ENCODE peak calls at places on chromosomes 13 and 19, in four cellular contexts. R is HCT116, L is GM23338, A is GM12878. F is an unnamed sample.

GRCh38 chr19:28332351-28332750 is 880.6 kb downstream of the UQCRFS1 start:
- DNase-seq in A (no peak), R (no peak), L (no peak), F (no peak)

GRCh38 chr13:114119196-114119595 is 13.2 kb downstream of the RASA3 start:
- DNase-seq in R (no peak), A (no peak), L (peak; percentile 95), F (no peak)

GRCh38 chr13:40318366-40318765 is 348.1 kb downstream of the FOXO1 start:
- DNase-seq in A (no peak), R (no peak), L (no peak), F (no peak)

GRCh38 chr13:31037874-31038475 is 105.5 kb downstream of the TEX26 start:
- DNase-seq in A (no peak), R (no peak), L (no peak), F (no peak)

GRCh38 chr13:42814868-42815267 is 33.5 kb downstream of the FAM216B start:
- DNase-seq in L (no peak), A (no peak), R (no peak), F (no peak)

GRCh38 chr13:23512762-23513395 is 57.3 kb upstream of the TNFRSF19 start:
- DNase-seq in R (no peak), A (no peak), L (peak; percentile 39), F (no peak)

GRCh38 chr19:30070970-30071632 is 129.1 kb downstream of the URI1 start:
- DNase-seq in L (no peak), R (no peak), A (no peak), F (no peak)

GRCh38 chr13:102999498-102999897 is 66.7 kb downstream of the SLC10A2 start:
- DNase-seq in R (no peak), A (no peak), L (no peak), F (no peak)

GRCh38 chr13:52359534-52359933 is 46.4 kb downstream of the THSD1 start:
- DNase-seq in A (no peak), R (no peak), L (no peak), F (no peak)

GRCh38 chr19:2695288-2695866 is 7.1 kb downstream of the GNG7 start:
- DNase-seq in L (no peak), R (no peak), A (no peak), F (no peak)

GRCh38 chr19:38970664-38971532 is 4.6 kb downstream of the FBXO17 start:
- DNase-seq in L (no peak), R (no peak), A (no peak), F (no peak)

GRCh38 chr13:30829145-30829544 is 76.9 kb upstream of the MEDAG start:
- DNase-seq in R (peak; percentile 94), L (no peak), A (no peak), F (no peak)

GRCh38 chr13:43776680-43777079 is 10.1 kb downstream of the ENOX1 start:
- DNase-seq in R (no peak), L (peak; percentile 31), A (no peak), F (no peak)

GRCh38 chr13:48249018-48249417 is 16.0 kb downstream of the ITM2B start:
- DNase-seq in L (no peak), R (no peak), A (no peak), F (no peak)

GRCh38 chr19:2611483-2612464 is 90.7 kb downstream of the GNG7 start:
- DNase-seq in A (no peak), L (no peak), R (no peak), F (no peak)

GRCh38 chr19:44685877-44686276 is 13.1 kb upstream of the CEACAM16 start:
- DNase-seq in L (no peak), A (no peak), R (no peak), F (no peak)

GRCh38 chr19:10173527-10173926 is 21.2 kb downstream of the DNMT1 start:
- DNase-seq in R (no peak), L (no peak), A (no peak), F (no peak)

GRCh38 chr19:20247016-20247683 is 80.1 kb downstream of the ZNF486 start:
- DNase-seq in L (peak; percentile 69), R (no peak), A (no peak), F (peak; percentile 5)

GRCh38 chr19:29173896-29174295 is 39.1 kb downstream of the UQCRFS1 start:
- DNase-seq in R (no peak), L (no peak), A (no peak), F (no peak)

GRCh38 chr19:41218615-41219507 is at the start of gene AXL:
- DNase-seq in R (peak; percentile 38), A (no peak), L (peak; percentile 98), F (no peak)

GRCh38 chr13:64540468-64540867 is 2689.7 kb downstream of the PCDH9 start:
- DNase-seq in L (no peak), R (no peak), A (no peak), F (no peak)

GRCh38 chr19:45779231-45780145 is 2.8 kb downstream of the DMPK start:
- DNase-seq in A (peak; percentile 63), R (peak; percentile 87), L (peak; percentile 97), F (no peak)

GRCh38 chr13:43785166-43785680 is 1.5 kb downstream of the ENOX1 start:
- DNase-seq in R (no peak), L (peak; percentile 19), A (no peak), F (no peak)

GRCh38 chr13:109840201-109840892 is 54.0 kb upstream of the IRS2 start:
- DNase-seq in R (peak; percentile 66), L (no peak), A (no peak), F (no peak)

GRCh38 chr19:29514525-29515232 is 11.1 kb upstream of the VSTM2B start:
- DNase-seq in R (no peak), A (no peak), L (no peak), F (peak; percentile 13)

GRCh38 chr19:4066176-4066606 is 508 bp downstream of the ZBTB7A start:
- DNase-seq in A (no peak), R (no peak), L (no peak), F (no peak)

GRCh38 chr19:58558066-58558622 is at the start of gene UBE2M:
- DNase-seq in R (no peak), A (no peak), L (peak; percentile 63), F (no peak)

GRCh38 chr13:39385621-39386231 is 217.3 kb downstream of the LHFPL6 start:
- DNase-seq in R (no peak), A (no peak), L (peak; percentile 96), F (no peak)

GRCh38 chr13:24668955-24669354 is 11.3 kb upstream of the ATP12A start:
- DNase-seq in A (no peak), L (no peak), R (no peak), F (no peak)

GRCh38 chr13:47869780-47870179 is 131.3 kb downstream of the SUCLA2 start:
- DNase-seq in R (no peak), L (no peak), A (no peak), F (no peak)

GRCh38 chr19:29260477-29261317 is 47.7 kb upstream of the UQCRFS1 start:
- DNase-seq in A (peak; percentile 3), R (peak; percentile 36), L (peak; percentile 75), F (peak; percentile 18)

GRCh38 chr13:66489172-66489571 is 741.0 kb downstream of the PCDH9 start:
- DNase-seq in A (no peak), R (no peak), L (no peak), F (no peak)

GRCh38 chr19:45801603-45802175 is 9.0 kb upstream of the DMWD start:
- DNase-seq in L (no peak), A (no peak), R (no peak), F (no peak)

DNA sequence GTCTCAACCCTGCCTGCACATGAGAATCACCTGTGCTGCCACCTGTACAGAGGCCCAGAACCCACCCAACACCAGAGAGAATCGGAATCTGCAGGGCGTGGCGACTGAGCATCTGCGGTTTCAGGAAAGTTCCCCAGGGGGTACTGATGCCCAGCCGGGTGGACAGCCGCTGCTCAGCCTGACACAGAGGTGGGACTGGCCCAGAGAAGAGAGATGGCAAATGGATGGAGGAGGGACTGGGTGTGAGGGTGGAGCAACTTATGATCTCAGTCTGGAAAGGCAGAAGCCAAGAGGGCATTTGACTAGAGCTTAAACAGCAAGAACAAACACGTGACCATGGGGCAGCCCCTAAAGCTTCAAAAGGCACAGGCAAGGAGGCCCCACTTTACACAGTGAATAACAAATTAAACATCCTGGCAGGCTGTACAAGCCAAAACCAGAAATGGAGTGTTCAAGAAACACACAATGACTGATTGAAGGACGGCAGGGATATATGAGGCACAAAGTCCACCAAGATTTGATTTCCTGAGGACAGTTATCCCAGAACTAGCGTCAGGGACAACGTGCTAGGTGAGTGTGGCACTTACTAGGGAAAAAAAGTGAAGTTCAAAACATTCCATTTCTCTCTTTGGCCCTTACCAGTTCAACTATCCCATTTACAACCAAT is 3.1 kb downstream of the RANBP3 start:
- DNase-seq in A (peak; percentile 16), L (no peak), R (no peak), F (no peak)
- H3K4me1 ChIP-seq in A (peaks cover 21% of the 10 kb centered on the region), L (peaks cover 15% of the 10 kb centered on the region), R (peaks cover 21% of the 10 kb centered on the region), F (peaks cover 7% of the 10 kb centered on the region)

DNA sequence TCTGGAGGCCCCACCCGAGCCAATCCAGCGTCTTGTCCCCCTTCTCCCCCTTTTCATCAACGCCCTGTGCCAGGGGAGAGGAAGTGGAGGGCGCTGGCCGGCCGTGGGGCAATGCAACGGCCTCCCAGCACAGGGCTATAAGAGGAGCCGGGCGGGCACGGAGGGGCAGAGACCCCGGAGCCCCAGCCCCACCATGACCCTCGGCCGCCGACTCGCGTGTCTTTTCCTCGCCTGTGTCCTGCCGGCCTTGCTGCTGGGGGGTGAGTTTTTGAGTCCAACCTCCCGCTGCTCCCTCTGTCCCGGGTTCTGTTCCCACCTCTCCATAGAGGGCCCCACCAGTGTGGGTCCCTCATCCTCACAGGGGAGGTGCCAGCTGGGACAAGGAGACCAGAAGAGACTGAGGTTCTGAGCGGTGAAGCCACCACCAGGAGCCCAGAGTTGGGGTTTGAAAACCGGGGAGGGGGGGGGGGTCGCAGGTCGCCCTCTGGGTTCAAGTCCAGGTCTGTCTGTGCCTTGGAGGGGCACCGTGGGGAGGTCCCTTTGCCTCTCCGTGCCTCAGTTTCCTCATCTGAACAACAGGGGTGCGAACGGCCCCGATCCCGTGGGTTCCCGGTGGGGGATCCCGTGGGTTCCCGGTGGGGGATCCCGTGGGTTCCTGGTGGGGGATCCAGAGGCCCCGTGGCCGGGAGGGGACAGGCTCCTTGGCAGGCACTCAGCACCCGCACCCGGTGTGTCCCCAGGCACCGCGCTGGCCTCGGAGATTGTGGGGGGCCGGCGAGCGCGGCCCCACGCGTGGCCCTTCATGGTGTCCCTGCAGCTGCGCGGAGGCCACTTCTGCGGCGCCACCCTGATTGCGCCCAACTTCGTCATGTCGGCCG is at the start of gene ELANE:
- DNase-seq in L (no peak), R (no peak), A (no peak), F (no peak)
- TF ChIP-seq REST in L (no peak), R (no peak), A (no peak), F (no peak)

DNA sequence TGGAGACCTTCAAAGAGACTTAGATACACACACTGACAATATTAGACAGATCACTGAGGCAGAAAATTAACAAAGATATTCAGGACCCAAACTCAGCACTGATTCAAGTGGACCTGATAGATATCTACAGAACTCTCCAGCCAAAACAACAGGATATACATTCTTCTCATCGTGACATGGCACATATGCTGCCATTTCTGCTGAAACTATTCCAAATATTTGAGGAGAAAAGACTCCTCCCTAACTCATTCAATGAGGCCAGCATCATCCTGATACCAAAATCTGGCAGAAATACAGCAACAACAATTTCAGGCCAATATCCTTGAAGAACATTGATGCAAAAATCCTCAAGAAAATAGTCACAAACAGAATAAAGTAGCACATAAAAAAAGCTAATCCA is 53.3 kb downstream of the TRPC4 start:
- DNase-seq in R (no peak), L (no peak), A (no peak), F (no peak)
- H3K4me3 ChIP-seq in R (no peak overlapping the region), L (no peak overlapping the region), A (no peak overlapping the region), F (no peak overlapping the region)

DNA sequence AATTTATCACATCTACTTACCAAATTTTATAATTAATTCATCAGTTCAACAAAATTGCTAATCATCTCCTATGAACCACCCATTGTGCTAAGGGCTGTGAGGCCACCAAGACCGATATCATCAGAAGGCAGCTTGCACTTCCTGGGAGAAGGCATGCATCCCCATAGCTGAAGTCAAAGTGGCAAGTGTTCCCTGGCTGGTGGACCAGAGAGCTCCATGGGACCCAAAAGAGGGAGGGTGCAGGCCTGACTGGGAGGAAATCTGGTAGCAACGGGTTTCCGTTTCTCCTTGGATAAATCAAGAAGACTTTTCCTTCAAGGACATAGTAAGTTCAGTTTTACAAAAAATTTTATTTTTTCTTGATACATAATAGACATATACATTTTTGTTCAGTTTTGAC is 325.2 kb downstream of the FGF9 start:
- DNase-seq in A (no peak), L (no peak), R (no peak), F (no peak)
- H3K4me1 ChIP-seq in A (no peaks in the 10 kb centered on the region), L (no peaks in the 10 kb centered on the region), R (no peaks in the 10 kb centered on the region), F (no peaks in the 10 kb centered on the region)

F was measured in Panc1.